ENCODE peak calls at places on chromosomes 13 and 19, in ten cellular contexts. X, B, Q, A, F, Z, S, G, K and O are unnamed samples.

GRCh38 chr13:101706651-101707050 is 254.2 kb downstream of the ITGBL1 start:
- DNase-seq in B (peak), A (no peak), G (no peak), Z (no peak), S (no peak), X (no peak), K (no peak), F (peak), Q (peak), O (no peak)

GRCh38 chr19:15170345-15170744 is 30.4 kb downstream of the NOTCH3 start:
- DNase-seq in G (peak), X (no peak), S (no peak), A (no peak), Q (no peak), Z (no peak), F (no peak), B (no peak), K (no peak), O (no peak)

GRCh38 chr13:73958657-73959397 is 175.4 kb downstream of the KLF12 start:
- DNase-seq in G (no peak), A (no peak), X (no peak), Z (no peak), B (no peak), F (no peak), Q (no peak), K (no peak), S (no peak), O (no peak)

GRCh38 chr19:38360839-38361631 is 13.3 kb upstream of the PSMD8 start:
- DNase-seq in S (no peak), Q (no peak), A (no peak), B (no peak), X (no peak), Z (no peak), F (no peak), G (no peak), K (no peak), O (no peak)

GRCh38 chr19:48907671-48908070 is 7.6 kb downstream of the NUCB1 start:
- DNase-seq in A (no peak), S (no peak), G (no peak), K (no peak), Q (no peak), Z (no peak), F (no peak), X (no peak), B (no peak), O (no peak)

GRCh38 chr19:40588110-40588854 is 11.6 kb downstream of the SHKBP1 start:
- DNase-seq in S (no peak), B (no peak), F (no peak), K (no peak), Z (no peak), A (no peak), G (no peak), X (no peak), Q (no peak), O (no peak)

GRCh38 chr13:81247711-81248110 is 906.8 kb upstream of the SPRY2 start:
- DNase-seq in K (no peak), G (no peak), A (no peak), X (no peak), F (no peak), Q (no peak), Z (no peak), B (no peak), S (no peak), O (no peak)

GRCh38 chr19:14248578-14249011 is 42.6 kb upstream of the ADGRL1 start:
- DNase-seq in S (peak), B (peak), A (no peak), Q (peak), X (peak), K (peak), F (peak), G (peak), Z (no peak), O (peak)

GRCh38 chr13:50989476-50989875 is 79.9 kb downstream of the RNASEH2B start:
- DNase-seq in Q (no peak), X (no peak), F (no peak), B (no peak), Z (no peak), K (no peak), S (no peak), A (no peak), G (no peak), O (no peak)

GRCh38 chr19:35716735-35716984 is 1.1 kb upstream of the KMT2B start:
- DNase-seq in K (no peak), Z (no peak), A (no peak), G (no peak), F (no peak), S (no peak), B (no peak), Q (no peak), X (peak), O (no peak)

GRCh38 chr13:42028113-42028799 is 20.2 kb upstream of the DGKH start:
- DNase-seq in B (peak), X (no peak), Z (no peak), Q (no peak), S (no peak), F (no peak), A (no peak), G (no peak), K (no peak), O (no peak)

GRCh38 chr19:7533281-7533819 is 2.2 kb upstream of the PNPLA6 start:
- DNase-seq in S (no peak), B (peak), Q (peak), F (peak), G (peak), X (peak), Z (no peak), K (no peak), A (no peak), O (peak)